ENCODE peak calls at places on chromosomes 13 and 19, in five cellular contexts. W is LoVo, Y is fibroblast of the conjunctiva, Z is pancreas, J is C1 segment of cervical spinal cord. F is an unnamed sample.

GRCh38 chr19:35717665-35718344 is at the start of gene KMT2B:
- DNase-seq in W (peak; percentile 96), Y (no peak), Z (no peak), J (peak; percentile 78), F (no peak)

GRCh38 chr13:62556973-62557372 is 1141.3 kb upstream of the PCDH20 start:
- DNase-seq in W (no peak), Y (no peak), Z (no peak), J (no peak), F (no peak)

GRCh38 chr13:94657167-94657566 is 55.2 kb downstream of the SOX21 start:
- DNase-seq in W (no peak), Y (no peak), Z (no peak), J (no peak), F (no peak)

GRCh38 chr19:18373892-18374629 is 11.9 kb upstream of the GDF15 start:
- DNase-seq in W (peak; percentile 93), Y (peak; percentile 95), Z (peak; percentile 89), J (no peak), F (peak; percentile 94)

GRCh38 chr13:53124568-53125094 is 96.0 kb downstream of the OLFM4 start:
- DNase-seq in W (no peak), Y (no peak), Z (no peak), J (no peak), F (no peak)

GRCh38 chr19:2663920-2664571 is 38.4 kb downstream of the GNG7 start:
- DNase-seq in W (no peak), Y (no peak), Z (no peak), J (no peak), F (no peak)

GRCh38 chr13:48156466-48156865 is 61.6 kb upstream of the MED4 start:
- DNase-seq in W (peak; percentile 15), Y (no peak), Z (no peak), J (no peak), F (peak; percentile 13)

GRCh38 chr13:51451467-51452390 is 1.1 kb downstream of the INTS6 start:
- DNase-seq in W (peak; percentile 78), Y (peak; percentile 47), Z (peak; percentile 93), J (peak; percentile 15), F (peak; percentile 36)

GRCh38 chr19:1069009-1069779 is 2.2 kb downstream of the ARHGAP45 start:
- DNase-seq in W (no peak), Y (no peak), Z (peak; percentile 67), J (no peak), F (no peak)

GRCh38 chr13:92537485-92537884 is 689.1 kb upstream of the GPC6 start:
- DNase-seq in W (no peak), Y (no peak), Z (no peak), J (no peak), F (no peak)

GRCh38 chr13:81551036-81551435 is 1210.1 kb upstream of the SPRY2 start:
- DNase-seq in W (no peak), Y (no peak), Z (no peak), J (no peak), F (no peak)

GRCh38 chr19:13355356-13355755 is 150.9 kb downstream of the CACNA1A start:
- DNase-seq in W (no peak), Y (no peak), Z (no peak), J (no peak), F (no peak)

GRCh38 chr13:102721800-102722231 is 27.0 kb upstream of the METTL21C start:
- DNase-seq in W (no peak), Y (peak; percentile 73), Z (no peak), J (no peak), F (no peak)

GRCh38 chr19:5973867-5974635 is 3.9 kb downstream of the RANBP3 start:
- DNase-seq in W (no peak), Y (no peak), Z (no peak), J (no peak), F (no peak)

GRCh38 chr13:109745702-109746101 is 40.7 kb downstream of the IRS2 start:
- DNase-seq in W (no peak), Y (no peak), Z (no peak), J (no peak), F (no peak)

GRCh38 chr19:48120505-48120904 is 9.9 kb upstream of the PLA2G4C start:
- DNase-seq in W (no peak), Y (no peak), Z (no peak), J (no peak), F (no peak)

GRCh38 chr19:310141-310651 is 19.0 kb upstream of the PLPP2 start:
- DNase-seq in W (no peak), Y (no peak), Z (no peak), J (no peak), F (no peak)

GRCh38 chr13:95463516-95463915 is 89.0 kb upstream of the CLDN10 start:
- DNase-seq in W (no peak), Y (no peak), Z (no peak), J (no peak), F (no peak)

GRCh38 chr19:8393871-8394250 is 3.7 kb downstream of the RAB11B start:
- DNase-seq in W (no peak), Y (no peak), Z (peak; percentile 69), J (peak; percentile 30), F (no peak)

GRCh38 chr19:50563597-50563996 is 4.6 kb downstream of the LRRC4B start:
- DNase-seq in W (no peak), Y (no peak), Z (no peak), J (no peak), F (no peak)

GRCh38 chr19:5749505-5749904 is 29.1 kb downstream of the CATSPERD start:
- DNase-seq in W (no peak), Y (no peak), Z (no peak), J (no peak), F (no peak)

GRCh38 chr13:98915563-98916348 is 62.1 kb downstream of the DOCK9 start:
- DNase-seq in W (no peak), Y (no peak), Z (no peak), J (no peak), F (no peak)

GRCh38 chr19:38417544-38418506 is 8.2 kb downstream of the RASGRP4 start:
- DNase-seq in W (peak; percentile 50), Y (no peak), Z (peak; percentile 56), J (no peak), F (peak; percentile 66)

GRCh38 chr13:25292301-25292700 is 5.0 kb upstream of the MTMR6 start:
- DNase-seq in W (no peak), Y (no peak), Z (no peak), J (no peak), F (no peak)

GRCh38 chr13:99542788-99543406 is 41.6 kb downstream of the TM9SF2 start:
- DNase-seq in W (no peak), Y (no peak), Z (no peak), J (no peak), F (no peak)

GRCh38 chr19:49851456-49852259 is 699 bp downstream of the PTOV1 start:
- DNase-seq in W (no peak), Y (no peak), Z (peak; percentile 85), J (no peak), F (no peak)

GRCh38 chr19:33290082-33290815 is 12.1 kb downstream of the CEBPA start:
- DNase-seq in W (no peak), Y (no peak), Z (peak; percentile 43), J (no peak), F (no peak)

GRCh38 chr19:43444531-43445340 is 20.7 kb downstream of the LYPD3 start:
- DNase-seq in W (no peak), Y (no peak), Z (no peak), J (no peak), F (no peak)